ENCODE peak calls at places on chromosomes 3 and 15, in four cellular contexts. H, F, N and M are unnamed samples.

GRCh38 chr3:144564011-144564410 is 592.4 kb downstream of the DIPK2A start:
- DNase-seq in H (no peak), F (no peak), N (no peak), M (no peak)

GRCh38 chr3:51311055-51311454 is 74.0 kb upstream of the MANF start:
- DNase-seq in N (peak), F (no peak), H (peak), M (peak)

GRCh38 chr3:128864351-128864811 is 15.0 kb upstream of the ACAD9 start:
- DNase-seq in F (no peak), N (no peak), H (peak), M (no peak)

GRCh38 chr3:154090116-154090420 is 31.1 kb upstream of the ARHGEF26 start:
- DNase-seq in N (no peak), F (no peak), H (no peak), M (no peak)

GRCh38 chr3:129756871-129757270 is 136.6 kb downstream of the TMCC1 start:
- DNase-seq in F (no peak), H (no peak), N (no peak), M (no peak)

GRCh38 chr15:74380361-74381189 is 13.1 kb upstream of the CYP11A1 start:
- DNase-seq in N (no peak), F (no peak), H (no peak), M (no peak)

GRCh38 chr3:169104541-169104940 is 559.0 kb downstream of the MECOM start:
- DNase-seq in F (no peak), H (no peak), N (no peak), M (no peak)

GRCh38 chr3:153714588-153715285 is 406.5 kb upstream of the ARHGEF26 start:
- DNase-seq in N (no peak), H (no peak), F (no peak), M (no peak)

GRCh38 chr3:22942988-22943387 is 260.1 kb upstream of the UBE2E2 start:
- DNase-seq in F (no peak), N (no peak), H (no peak), M (no peak)

GRCh38 chr3:43910750-43911149 is 220.0 kb downstream of the ABHD5 start:
- DNase-seq in H (peak), N (no peak), F (no peak), M (no peak)

GRCh38 chr15:68564173-68564572 is 14.6 kb upstream of the CORO2B start:
- DNase-seq in F (no peak), N (no peak), H (no peak), M (no peak)

GRCh38 chr3:157606392-157607197 is 103.4 kb upstream of the VEPH1 start:
- DNase-seq in F (no peak), N (peak), H (peak), M (peak)

GRCh38 chr3:37491776-37492175 is 317.4 kb upstream of the LRRFIP2 start:
- DNase-seq in F (no peak), N (no peak), H (no peak), M (no peak)

GRCh38 chr3:189137416-189137815 is 34.4 kb upstream of the TPRG1 start:
- DNase-seq in H (no peak), N (no peak), F (no peak), M (no peak)

GRCh38 chr3:23333633-23334032 is 130.5 kb downstream of the UBE2E2 start:
- DNase-seq in F (no peak), N (no peak), H (no peak), M (no peak)

GRCh38 chr3:106299300-106300098 is 430.7 kb upstream of the CBLB start:
- DNase-seq in H (no peak), N (no peak), F (peak), M (no peak)

GRCh38 chr3:24704496-24704895 is 209.8 kb upstream of the THRB start:
- DNase-seq in N (no peak), H (no peak), F (no peak), M (no peak)

GRCh38 chr3:45781271-45781670 is 15.1 kb downstream of the SLC6A20 start:
- DNase-seq in N (no peak), F (no peak), H (no peak), M (no peak)

GRCh38 chr3:68436619-68437411 is 495.5 kb downstream of the TAFA4 start:
- DNase-seq in F (no peak), N (no peak), H (no peak), M (no peak)

GRCh38 chr3:99895706-99896441 is 78.2 kb downstream of the CMSS1 start:
- DNase-seq in F (no peak), H (peak), N (no peak), M (no peak)

GRCh38 chr15:54962637-54963036 is 234.1 kb downstream of the RSL24D1 start:
- DNase-seq in F (no peak), H (no peak), N (no peak), M (no peak)

GRCh38 chr3:66431494-66431893 is 69.3 kb downstream of the LRIG1 start:
- DNase-seq in F (no peak), N (no peak), H (no peak), M (no peak)

GRCh38 chr3:127174284-127174683 is 18.6 kb upstream of the PRR23E start:
- DNase-seq in F (no peak), N (no peak), H (no peak), M (no peak)

GRCh38 chr3:48536787-48537186 is 19.8 kb downstream of the PFKFB4 start:
- DNase-seq in H (no peak), N (no peak), F (no peak), M (no peak)

GRCh38 chr3:150237490-150237889 is 170.6 kb upstream of the TSC22D2 start:
- DNase-seq in F (no peak), N (no peak), H (no peak), M (no peak)

GRCh38 chr3:145776782-145777408 is 384.1 kb downstream of the PLOD2 start:
- DNase-seq in F (peak), N (peak), H (peak), M (no peak)

GRCh38 chr3:128112406-128112968 is 11.1 kb downstream of the RUVBL1 start:
- DNase-seq in F (peak), N (no peak), H (no peak), M (no peak)

GRCh38 chr3:108008106-108008505 is 82.7 kb downstream of the CD47 start:
- DNase-seq in F (no peak), N (no peak), H (no peak), M (no peak)

GRCh38 chr3:96213393-96213792 is 601.0 kb upstream of the EPHA6 start:
- DNase-seq in N (no peak), H (no peak), F (no peak), M (no peak)

GRCh38 chr3:149487598-149488197 is 13.2 kb downstream of the TM4SF4 start:
- DNase-seq in N (peak), F (no peak), H (peak), M (no peak)

GRCh38 chr3:99191186-99191585 is 289.7 kb upstream of the DCBLD2 start:
- DNase-seq in F (no peak), H (no peak), N (no peak), M (no peak)

GRCh38 chr3:188904670-188905069 is 267.1 kb upstream of the TPRG1 start:
- DNase-seq in H (no peak), F (no peak), N (no peak), M (no peak)

GRCh38 chr3:122343654-122344053 is 18.6 kb downstream of the CSTA start:
- DNase-seq in N (no peak), F (no peak), H (no peak), M (no peak)

GRCh38 chr3:94285874-94286273 is 223.0 kb downstream of the NSUN3 start:
- DNase-seq in H (no peak), F (no peak), N (no peak), M (no peak)

GRCh38 chr3:24829011-24829581 is 334.4 kb upstream of the THRB start:
- DNase-seq in H (no peak), N (peak), F (no peak), M (no peak)

GRCh38 chr15:64611085-64611484 is 150.7 kb downstream of the ZNF609 start:
- DNase-seq in H (no peak), N (no peak), F (no peak), M (no peak)

GRCh38 chr3:109089265-109089664 is 28.7 kb downstream of the MORC1 start:
- DNase-seq in N (no peak), F (no peak), H (no peak), M (no peak)

GRCh38 chr3:37800022-37800493 is 61.6 kb upstream of the CTDSPL start:
- DNase-seq in N (no peak), F (no peak), H (no peak), M (no peak)

GRCh38 chr3:47283596-47284364 is 1.0 kb downstream of the KLHL18 start:
- DNase-seq in N (peak), H (peak), F (no peak), M (no peak)
- TF ChIP-seq SPI1 in N (peak), H (no peak), F (no peak), M (no peak)

GRCh38 chr3:40476478-40477470 is at the start of gene ZNF619:
- DNase-seq in H (peak), N (peak), F (no peak), M (peak)
- TF ChIP-seq SPI1 in H (no peak), N (peak), F (no peak), M (no peak)

GRCh38 chr3:159252274-159252673 is 450.4 kb downstream of the MFSD1 start:
- DNase-seq in H (no peak), F (no peak), N (no peak), M (no peak)
- TF ChIP-seq SPI1 in H (no peak), F (no peak), N (no peak), M (no peak)

DNA sequence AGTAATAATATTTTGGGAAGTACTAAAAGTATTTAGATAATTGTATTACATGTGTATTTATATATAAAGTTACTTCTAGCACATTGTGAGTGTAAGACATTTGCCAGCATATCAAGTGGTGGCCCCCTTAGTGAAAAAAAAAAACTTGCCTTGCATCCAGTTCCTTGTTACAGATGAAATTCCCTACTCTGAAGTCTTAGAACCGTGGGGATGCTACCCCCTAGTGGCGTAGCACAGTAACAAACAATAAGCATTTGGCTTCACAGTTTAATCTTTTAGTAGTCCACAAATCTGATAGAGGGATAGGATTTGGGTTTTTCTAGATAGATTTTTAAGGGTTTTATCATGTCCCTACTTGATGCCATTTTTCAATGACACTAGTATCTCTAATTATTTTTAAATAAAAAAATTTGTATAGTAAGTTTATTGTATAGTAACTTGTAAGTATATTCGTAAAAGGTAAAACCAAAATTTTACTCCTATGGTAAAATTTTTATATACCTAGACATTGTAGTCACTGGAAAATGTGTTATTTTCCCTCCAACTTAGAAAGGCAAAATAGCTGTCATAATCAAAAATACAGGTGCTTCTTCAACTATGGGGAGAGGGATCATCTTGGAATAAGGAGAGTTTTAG is 14.3 kb downstream of the SMC4 start:
- DNase-seq in N (peak), F (peak), H (peak), M (no peak)
- TF ChIP-seq SPI1 in N (no peak), F (peak), H (peak), M (peak)